ENCODE peak calls at places on chromosomes 11 and 22, in six cellular contexts. Y is MM.1S, A is OCI-LY7, Z is SK-N-SH, S is hepatocyte, K is neural progenitor cell. E is an unnamed sample.

GRCh38 chr11:119572481-119573424 is 149.8 kb upstream of the THY1 start:
- DNase-seq in Y (no peak), K (no peak), S (peak), A (no peak), Z (no peak), E (no peak)

GRCh38 chr11:109362059-109362458 is 59.9 kb upstream of the C11orf87 start:
- DNase-seq in S (no peak), A (no peak), Y (no peak), K (no peak), Z (no peak), E (peak)

GRCh38 chr22:23376256-23376655 is 195.9 kb downstream of the BCR start:
- DNase-seq in Z (no peak), K (no peak), A (peak), Y (peak), S (peak), E (peak)

GRCh38 chr11:130480166-130480565 is 31.7 kb downstream of the ADAMTS15 start:
- DNase-seq in K (no peak), Z (peak), A (no peak), S (no peak), Y (no peak), E (peak)

GRCh38 chr11:56140151-56140661 is at the start of gene OR8J3:
- DNase-seq in Z (no peak), S (no peak), A (no peak), Y (no peak), K (no peak), E (no peak)

GRCh38 chr11:73172992-73173656 is 31.0 kb upstream of the FCHSD2 start:
- DNase-seq in K (no peak), S (no peak), Y (no peak), Z (no peak), A (no peak), E (no peak)

GRCh38 chr11:64207247-64208085 is 945 bp downstream of the FERMT3 start:
- DNase-seq in Y (no peak), A (peak), K (peak), S (no peak), Z (peak), E (peak)

GRCh38 chr11:35682230-35683195 is 19.9 kb downstream of the TRIM44 start:
- DNase-seq in Y (no peak), Z (peak), S (peak), A (no peak), K (peak), E (peak)

GRCh38 chr11:7413961-7414728 is 71.2 kb upstream of the OLFML1 start:
- DNase-seq in Z (no peak), Y (no peak), S (no peak), A (no peak), K (peak), E (no peak)

GRCh38 chr11:69245041-69245440 is 48.9 kb upstream of the MYEOV start:
- DNase-seq in Y (no peak), A (no peak), K (no peak), S (no peak), Z (no peak), E (no peak)
- H3K4me3 ChIP-seq in Y (no peak), A (no peak), K (no peak), S (no peak), Z (no peak), E (no peak)

DNA sequence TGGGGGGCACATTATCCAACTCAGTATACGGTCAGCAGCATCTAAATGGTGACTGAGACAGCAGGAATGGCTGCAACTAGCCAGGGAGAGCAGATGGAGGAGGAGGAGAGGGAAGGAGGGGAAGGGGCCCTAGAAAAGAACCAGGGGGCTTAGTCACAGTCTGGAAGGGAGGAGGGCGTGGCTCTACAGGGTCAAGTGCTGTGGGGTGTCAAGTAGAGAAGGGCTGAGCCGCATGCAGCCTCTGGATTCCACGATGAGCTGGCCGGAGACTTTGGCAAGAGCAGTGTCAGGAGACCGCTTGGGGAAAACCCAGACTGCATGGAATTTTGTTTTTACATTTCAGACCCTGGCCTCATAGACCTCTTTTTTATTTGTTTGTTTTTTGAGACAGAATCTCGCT is 25.8 kb upstream of the PPFIA1 start:
- DNase-seq in Y (no peak), Z (no peak), K (no peak), A (no peak), S (no peak), E (peak)
- TF ChIP-seq EZH2phosphoT487 in Y (no peak), Z (no peak), K (no peak), A (no peak), S (no peak), E (no peak)

GRCh38 chr11:10323793-10324170 is 18.9 kb downstream of the ADM start:
- DNase-seq in Z (no peak), Y (no peak), K (no peak), S (no peak), A (no peak), E (peak)

GRCh38 chr11:10324474-10324873 is 19.6 kb downstream of the ADM start:
- DNase-seq in S (no peak), Y (no peak), Z (no peak), K (no peak), A (no peak), E (peak)

GRCh38 chr11:10322401-10322800 is 17.5 kb downstream of the ADM start:
- DNase-seq in A (no peak), Y (no peak), Z (no peak), K (no peak), S (no peak), E (peak)

GRCh38 chr11:10325398-10326079 is 20.7 kb downstream of the ADM start:
- DNase-seq in S (no peak), Y (no peak), K (no peak), A (no peak), Z (no peak), E (peak)

GRCh38 chr11:10322830-10323792 is 18.2 kb downstream of the ADM start:
- DNase-seq in Y (peak), S (peak), K (peak), A (peak), Z (peak), E (peak)
- H3K4me3 ChIP-seq in Y (peak), S (no peak), K (no peak), A (peak), Z (no peak), E (no peak)

GRCh38 chr22:38228326-38228872 is 26.6 kb downstream of the MAFF start:
- DNase-seq in Y (no peak), K (no peak), Z (no peak), A (no peak), S (no peak), E (peak)
- TF ChIP-seq EZH2phosphoT487 in Y (no peak), K (no peak), Z (no peak), A (no peak), S (no peak), E (no peak)

DNA sequence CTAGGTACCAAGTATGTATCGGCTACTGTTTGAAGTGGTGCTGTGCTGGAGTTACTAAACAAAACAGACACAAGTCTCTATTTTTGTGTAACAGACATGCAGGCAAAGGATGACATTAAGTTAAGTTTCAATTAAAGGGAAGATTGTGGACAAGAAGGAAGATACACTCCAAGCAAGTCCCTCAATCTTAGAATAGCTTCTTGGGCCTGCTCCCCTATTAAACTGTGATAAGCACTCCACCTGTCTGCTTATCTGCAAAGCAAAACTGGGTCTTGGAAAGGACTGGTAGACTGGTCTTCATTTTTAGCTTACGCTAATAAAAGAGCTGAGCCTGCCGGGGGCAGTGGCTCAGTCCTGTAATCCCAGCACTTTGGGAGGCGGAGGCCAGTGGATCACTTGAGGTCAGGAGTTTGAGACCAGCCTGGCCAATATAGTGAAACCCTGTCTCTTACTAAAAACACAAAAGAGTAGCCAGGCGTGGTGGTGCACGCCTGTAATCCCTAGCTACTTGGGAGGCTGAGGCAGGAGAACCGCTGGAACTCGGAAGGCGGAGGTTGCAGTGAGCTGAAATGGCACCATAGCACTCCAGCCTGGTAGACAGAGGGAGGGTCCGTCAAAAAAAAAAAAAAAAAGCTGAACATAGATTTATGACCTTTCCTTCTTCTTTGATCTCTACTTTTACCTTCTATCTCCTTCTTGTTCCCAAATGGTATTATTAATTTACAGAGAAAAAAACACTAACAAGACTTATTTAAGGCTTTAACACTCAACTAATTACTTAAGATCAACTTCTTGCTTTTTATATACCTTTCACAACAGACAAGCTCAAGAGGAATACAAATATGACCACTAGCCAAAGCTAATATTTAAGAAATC is 4.1 kb downstream of the DDX17 start:
- DNase-seq in Z (no peak), A (no peak), S (no peak), Y (no peak), K (no peak), E (no peak)
- H3K4me3 ChIP-seq in Z (no peak), A (no peak), S (peak), Y (no peak), K (peak), E (peak)

DNA sequence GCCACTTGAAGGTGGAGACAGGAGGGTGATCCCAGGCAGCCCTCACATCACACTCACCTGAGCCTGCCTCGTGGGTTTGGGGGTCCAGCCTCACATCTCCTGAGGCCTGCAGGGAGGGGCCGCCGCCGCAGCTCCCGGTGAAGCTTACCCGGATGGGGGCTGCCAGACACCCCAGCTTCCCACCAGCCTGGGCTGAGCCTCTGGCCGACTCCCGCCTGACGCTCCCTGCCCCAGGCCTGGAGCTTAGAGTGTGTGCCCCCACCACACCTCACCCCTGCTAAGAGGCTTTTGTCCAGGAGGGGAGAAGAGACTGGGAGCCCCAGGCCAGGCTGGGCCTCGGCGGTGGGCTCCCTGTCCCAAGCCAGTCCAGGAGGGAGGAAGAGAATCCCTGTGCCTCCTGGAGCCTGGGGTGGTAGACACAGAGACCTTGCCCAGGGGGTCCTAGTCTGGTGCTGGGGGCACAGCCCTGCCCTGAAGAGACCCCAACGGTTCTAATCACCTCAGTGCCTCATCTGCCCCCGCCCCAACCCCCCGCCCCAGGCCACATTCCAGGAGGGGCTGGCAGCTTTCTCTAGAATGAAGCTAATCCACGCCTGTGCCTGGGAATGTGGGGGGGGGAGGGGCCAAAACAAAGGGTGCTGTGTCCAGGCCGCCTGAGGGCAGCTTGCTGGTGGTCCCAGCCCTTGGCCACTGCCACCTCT is at the start of gene SLC16A8:
- DNase-seq in K (peak), Y (no peak), A (no peak), Z (no peak), S (no peak), E (no peak)
- TF ChIP-seq EZH2phosphoT487 in K (no peak), Y (no peak), A (no peak), Z (no peak), S (no peak), E (no peak)

GRCh38 chr11:127902405-127902804 is 685.0 kb downstream of the ETS1 start:
- DNase-seq in Z (peak), Y (no peak), A (no peak), S (no peak), K (peak), E (no peak)
- H3K4me3 ChIP-seq in Z (no peak), Y (no peak), A (no peak), S (no peak), K (no peak), E (no peak)

E was measured in GM23248.